ENCODE peak calls at places on chromosomes 3 and 15, in four cellular contexts. O, A, X and D are unnamed samples. For H3K4me1, the result is how much of the 10 kb centered on the place peaks cover.

GRCh38 chr3:129822679-129823078 is 70.8 kb downstream of the TMCC1 start:
- DNase-seq in A (no peak), X (peak), O (no peak), D (peak)

GRCh38 chr15:29242466-29243242 is 27.0 kb downstream of the NSMCE3 start:
- DNase-seq in X (no peak), O (no peak), A (no peak), D (peak)

GRCh38 chr15:26868029-26868685 is 1.3 kb downstream of the GABRA5 start:
- DNase-seq in A (no peak), O (no peak), X (no peak), D (no peak)

GRCh38 chr3:33426630-33427341 is 13.4 kb downstream of the UBP1 start:
- DNase-seq in A (no peak), X (no peak), O (no peak), D (no peak)

GRCh38 chr3:11514191-11514770 is 129.4 kb downstream of the VGLL4 start:
- DNase-seq in X (peak), O (peak), A (peak), D (peak)

GRCh38 chr15:20409247-20409646 is 132.4 kb downstream of the GOLGA6L6 start:
- DNase-seq in A (no peak), O (no peak), X (no peak), D (no peak)

GRCh38 chr3:58462829-58463180 is 29.1 kb upstream of the KCTD6 start:
- DNase-seq in X (no peak), A (no peak), O (no peak), D (no peak)

GRCh38 chr15:31032959-31033358 is 41.5 kb upstream of the MTMR10 start:
- DNase-seq in X (peak), A (peak), O (no peak), D (peak)

GRCh38 chr3:150384517-150385212 is 23.4 kb upstream of the TSC22D2 start:
- DNase-seq in X (peak), A (no peak), O (no peak), D (no peak)

GRCh38 chr15:99613481-99613880 is 47.7 kb downstream of the MEF2A start:
- DNase-seq in O (no peak), X (no peak), A (no peak), D (no peak)

GRCh38 chr15:33639051-33639450 is 328.3 kb downstream of the RYR3 start:
- DNase-seq in A (no peak), O (no peak), X (no peak), D (no peak)

GRCh38 chr15:41811432-41812195 is 16.3 kb upstream of the JMJD7 start:
- DNase-seq in X (peak), O (peak), A (peak), D (peak)

GRCh38 chr3:52524752-52525661 is 8.7 kb downstream of the NT5DC2 start:
- DNase-seq in O (peak), A (peak), X (no peak), D (no peak)

GRCh38 chr3:40042752-40043443 is 233.5 kb downstream of the MYRIP start:
- DNase-seq in X (peak), O (no peak), A (peak), D (peak)

GRCh38 chr3:99402755-99403154 is 235.6 kb upstream of the COL8A1 start:
- DNase-seq in X (no peak), O (no peak), A (no peak), D (no peak)

GRCh38 chr15:42037650-42038049 is 16.8 kb upstream of the PLA2G4E start:
- DNase-seq in X (no peak), O (peak), A (no peak), D (peak)

GRCh38 chr15:70165811-70166284 is 68.1 kb upstream of the TLE3 start:
- DNase-seq in X (peak), A (peak), O (no peak), D (peak)

GRCh38 chr3:178341636-178342035 is 194.6 kb upstream of the KCNMB2 start:
- DNase-seq in A (no peak), O (no peak), X (no peak), D (no peak)

GRCh38 chr3:13073042-13073906 is at the start of gene IQSEC1:
- DNase-seq in O (no peak), X (peak), A (no peak), D (peak)

GRCh38 chr15:34304613-34305012 is 33.0 kb downstream of the SLC12A6 start:
- DNase-seq in O (no peak), A (peak), X (peak), D (peak)

GRCh38 chr3:26624209-26624775 is 1.7 kb downstream of the LRRC3B start:
- DNase-seq in X (no peak), A (no peak), O (no peak), D (no peak)

GRCh38 chr3:7328339-7328738 is 467.4 kb downstream of the GRM7 start:
- DNase-seq in X (no peak), O (no peak), A (no peak), D (no peak)

GRCh38 chr3:82085811-82086475 is 324.5 kb upstream of the GBE1 start:
- DNase-seq in O (no peak), X (no peak), A (peak), D (no peak)

GRCh38 chr3:123328851-123329635 is 119.8 kb downstream of the ADCY5 start:
- DNase-seq in X (peak), A (peak), O (peak), D (peak)

GRCh38 chr3:100288288-100288894 is 27.6 kb downstream of the TBC1D23 start:
- DNase-seq in X (no peak), A (no peak), O (no peak), D (no peak)

GRCh38 chr15:100001405-100001804 is 268.2 kb upstream of the LYSMD4 start:
- DNase-seq in A (no peak), X (peak), O (no peak), D (no peak)

GRCh38 chr3:67683522-67683921 is 29.1 kb upstream of the SUCLG2 start:
- DNase-seq in X (no peak), O (no peak), A (no peak), D (no peak)

GRCh38 chr15:76565366-76565765 is 228.8 kb downstream of the ISL2 start:
- DNase-seq in A (no peak), X (peak), O (no peak), D (peak)

GRCh38 chr15:72195101-72195511 is 2.5 kb downstream of the GRAMD2A start:
- DNase-seq in O (no peak), A (no peak), X (no peak), D (no peak)

GRCh38 chr3:46097691-46098241 is 70.5 kb upstream of the XCR1 start:
- DNase-seq in O (no peak), A (no peak), X (no peak), D (peak)

GRCh38 chr15:78149805-78150751 is 916 bp downstream of the IDH3A start:
- DNase-seq in O (no peak), X (no peak), A (peak), D (no peak)

GRCh38 chr3:58237238-58237939 is at the start of gene ABHD6:
- DNase-seq in O (peak), A (peak), X (peak), D (peak)

GRCh38 chr3:46656778-46657556 is 36.5 kb downstream of the ALS2CL start:
- DNase-seq in A (no peak), O (no peak), X (no peak), D (peak)

GRCh38 chr15:29568840-29569532 is 253.3 kb downstream of the TJP1 start:
- DNase-seq in O (no peak), X (peak), A (no peak), D (peak)

GRCh38 chr3:128392812-128393544 is 73.7 kb downstream of the DNAJB8 start:
- DNase-seq in O (no peak), A (no peak), X (no peak), D (no peak)

GRCh38 chr15:29612096-29612495 is 210.2 kb downstream of the TJP1 start:
- DNase-seq in X (peak), A (peak), O (no peak), D (peak)

GRCh38 chr15:62362608-62363007 is 197.5 kb upstream of the C2CD4B start:
- DNase-seq in X (peak), O (no peak), A (no peak), D (peak)

GRCh38 chr3:187290561-187290960 is 976 bp downstream of the MASP1 start:
- DNase-seq in X (no peak), A (no peak), O (no peak), D (peak)

GRCh38 chr15:50247819-50248650 is 17.5 kb downstream of the HDC start:
- DNase-seq in A (no peak), O (peak), X (no peak), D (no peak)
- H2AFZ ChIP-seq in A (no peak), O (no peak), X (peak), D (no peak)

GRCh38 chr3:114011059-114011797 is 45.1 kb downstream of the CCDC191 start:
- DNase-seq in O (no peak), X (no peak), A (no peak), D (no peak)

DNA sequence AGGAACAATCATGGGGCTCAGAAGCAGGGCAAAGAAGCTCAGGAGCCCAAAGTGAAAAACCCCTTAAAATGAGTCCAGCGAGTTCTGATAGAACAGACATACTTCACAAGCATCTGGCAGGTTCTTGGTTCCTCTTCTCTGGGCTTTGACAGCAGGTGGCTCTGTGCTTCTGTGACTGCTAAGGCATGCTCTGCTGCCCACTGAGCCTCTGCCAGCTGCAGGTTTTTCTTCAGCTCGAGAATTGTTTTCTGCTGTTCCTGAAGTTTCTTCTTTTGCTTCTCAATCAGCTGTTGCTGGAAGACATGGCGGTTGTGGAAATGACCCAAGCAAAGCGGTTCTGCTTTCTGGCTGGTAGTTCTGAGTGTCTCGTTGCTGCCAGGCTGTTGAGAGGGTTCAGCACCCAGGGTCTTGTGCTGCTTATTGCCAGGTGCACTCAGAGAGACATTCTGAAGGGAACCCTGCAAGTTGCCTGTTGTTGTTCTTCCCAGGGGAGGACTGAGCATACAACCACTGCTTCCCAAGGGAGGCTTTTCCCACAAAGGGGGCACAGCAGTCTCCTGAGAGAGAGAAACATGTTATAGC is 50.8 kb downstream of the CCDC191 start:
- DNase-seq in X (no peak), O (no peak), A (no peak), D (no peak)
- H3K4me1 ChIP-seq in X (under half), O (under half), A (under half), D (under half)

DNA sequence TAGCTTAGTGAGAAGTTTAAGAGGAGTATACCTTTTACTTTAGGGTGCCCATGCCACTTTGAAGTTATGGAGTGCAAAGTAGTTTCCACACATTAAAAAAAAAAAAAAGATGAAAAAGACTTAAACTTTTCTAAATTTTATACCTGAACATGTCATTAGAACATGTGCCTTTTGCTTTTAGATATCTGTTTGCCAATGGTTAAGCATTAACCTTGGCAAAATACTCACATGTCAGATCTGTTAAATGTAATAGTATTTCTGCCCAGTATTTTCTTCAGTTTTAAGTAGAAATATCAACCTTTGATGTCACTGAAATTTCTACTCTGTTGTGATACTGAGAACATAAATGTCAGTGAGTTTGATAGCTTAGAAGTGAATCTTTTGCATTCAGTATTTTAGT is 12.2 kb downstream of the ZFAND6 start:
- DNase-seq in O (no peak), A (no peak), X (no peak), D (no peak)
- H3K4me3 ChIP-seq in O (peak), A (no peak), X (peak), D (peak)

GRCh38 chr15:63461230-63461629 is 43.2 kb upstream of the USP3 start:
- DNase-seq in A (no peak), O (no peak), X (no peak), D (no peak)
- H2AFZ ChIP-seq in A (no peak), O (no peak), X (no peak), D (no peak)